ENCODE peak calls at places on chromosomes 5 and 9, in seven cellular contexts. One of them, this sample, is unnamed.

GRCh38 chr5:171355302-171355724 is 32.3 kb upstream of the NPM1 start:
- DNase-seq in ovary: no peak
- DNase-seq in type B pancreatic cell: no peak
- DNase-seq in transverse colon: no peak
- DNase-seq in fibroblast of mammary gland: no peak
- DNase-seq in neural crest cell: no peak
- DNase-seq in endothelial cell of umbilical vein: no peak
- DNase-seq in this sample: no peak

GRCh38 chr9:98866435-98867108 is 59.1 kb downstream of the GALNT12 start:
- DNase-seq in ovary: no peak
- DNase-seq in type B pancreatic cell: no peak
- DNase-seq in transverse colon: no peak
- DNase-seq in fibroblast of mammary gland: no peak
- DNase-seq in neural crest cell: no peak
- DNase-seq in endothelial cell of umbilical vein: no peak
- DNase-seq in this sample: no peak

GRCh38 chr5:73591102-73591695 is 25.7 kb downstream of the UTP15 start:
- DNase-seq in ovary: peak
- DNase-seq in type B pancreatic cell: no peak
- DNase-seq in transverse colon: peak
- DNase-seq in fibroblast of mammary gland: peak
- DNase-seq in neural crest cell: peak
- DNase-seq in endothelial cell of umbilical vein: peak
- DNase-seq in this sample: no peak

GRCh38 chr5:147306351-147306750 is 71.5 kb downstream of the STK32A start:
- DNase-seq in ovary: no peak
- DNase-seq in type B pancreatic cell: no peak
- DNase-seq in transverse colon: no peak
- DNase-seq in fibroblast of mammary gland: no peak
- DNase-seq in neural crest cell: no peak
- DNase-seq in endothelial cell of umbilical vein: no peak
- DNase-seq in this sample: no peak

GRCh38 chr5:168288349-168289245 is 2.8 kb upstream of the WWC1 start:
- DNase-seq in ovary: no peak
- DNase-seq in type B pancreatic cell: no peak
- DNase-seq in transverse colon: peak
- DNase-seq in fibroblast of mammary gland: no peak
- DNase-seq in neural crest cell: no peak
- DNase-seq in endothelial cell of umbilical vein: no peak
- DNase-seq in this sample: no peak

GRCh38 chr5:158876263-158876942 is 223.3 kb downstream of the EBF1 start:
- DNase-seq in ovary: no peak
- DNase-seq in type B pancreatic cell: no peak
- DNase-seq in transverse colon: no peak
- DNase-seq in fibroblast of mammary gland: no peak
- DNase-seq in neural crest cell: no peak
- DNase-seq in endothelial cell of umbilical vein: no peak
- DNase-seq in this sample: no peak

GRCh38 chr5:93277001-93277400 is 304.0 kb downstream of the NR2F1-AS1 start:
- DNase-seq in ovary: no peak
- DNase-seq in type B pancreatic cell: no peak
- DNase-seq in transverse colon: no peak
- DNase-seq in fibroblast of mammary gland: peak
- DNase-seq in neural crest cell: no peak
- DNase-seq in endothelial cell of umbilical vein: no peak
- DNase-seq in this sample: no peak

GRCh38 chr5:91307023-91307422 is 76.1 kb downstream of the ARRDC3 start:
- DNase-seq in ovary: peak
- DNase-seq in type B pancreatic cell: no peak
- DNase-seq in transverse colon: peak
- DNase-seq in fibroblast of mammary gland: peak
- DNase-seq in neural crest cell: no peak
- DNase-seq in endothelial cell of umbilical vein: no peak
- DNase-seq in this sample: no peak

GRCh38 chr9:112839331-112839730 is 51.3 kb downstream of the SLC46A2 start:
- DNase-seq in ovary: no peak
- DNase-seq in type B pancreatic cell: no peak
- DNase-seq in transverse colon: no peak
- DNase-seq in fibroblast of mammary gland: no peak
- DNase-seq in neural crest cell: no peak
- DNase-seq in endothelial cell of umbilical vein: no peak
- DNase-seq in this sample: no peak

GRCh38 chr9:134234001-134234660 is 69.8 kb upstream of the RNU6ATAC start:
- DNase-seq in ovary: peak
- DNase-seq in type B pancreatic cell: no peak
- DNase-seq in transverse colon: no peak
- DNase-seq in fibroblast of mammary gland: no peak
- DNase-seq in neural crest cell: no peak
- DNase-seq in endothelial cell of umbilical vein: no peak
- DNase-seq in this sample: no peak

GRCh38 chr9:92140754-92141143 is 25.5 kb upstream of the SPTLC1 start:
- DNase-seq in ovary: no peak
- DNase-seq in type B pancreatic cell: no peak
- DNase-seq in transverse colon: no peak
- DNase-seq in fibroblast of mammary gland: no peak
- DNase-seq in neural crest cell: no peak
- DNase-seq in endothelial cell of umbilical vein: peak
- DNase-seq in this sample: no peak

GRCh38 chr9:33728613-33729012 is 66.7 kb upstream of the PRSS3 start:
- DNase-seq in ovary: no peak
- DNase-seq in type B pancreatic cell: no peak
- DNase-seq in transverse colon: no peak
- DNase-seq in fibroblast of mammary gland: no peak
- DNase-seq in neural crest cell: no peak
- DNase-seq in endothelial cell of umbilical vein: no peak
- DNase-seq in this sample: no peak

GRCh38 chr9:14323969-14324366 is 10.0 kb upstream of the NFIB start:
- DNase-seq in ovary: no peak
- DNase-seq in type B pancreatic cell: no peak
- DNase-seq in transverse colon: no peak
- DNase-seq in fibroblast of mammary gland: no peak
- DNase-seq in neural crest cell: no peak
- DNase-seq in endothelial cell of umbilical vein: no peak
- DNase-seq in this sample: no peak

GRCh38 chr5:172104021-172104420 is 84.0 kb downstream of the STK10 start:
- DNase-seq in ovary: no peak
- DNase-seq in type B pancreatic cell: no peak
- DNase-seq in transverse colon: no peak
- DNase-seq in fibroblast of mammary gland: no peak
- DNase-seq in neural crest cell: no peak
- DNase-seq in endothelial cell of umbilical vein: no peak
- DNase-seq in this sample: peak

GRCh38 chr9:137434498-137435380 is 6.4 kb downstream of the ENTPD8 start:
- DNase-seq in ovary: no peak
- DNase-seq in type B pancreatic cell: no peak
- DNase-seq in transverse colon: no peak
- DNase-seq in fibroblast of mammary gland: no peak
- DNase-seq in neural crest cell: no peak
- DNase-seq in endothelial cell of umbilical vein: no peak
- DNase-seq in this sample: peak

DNA sequence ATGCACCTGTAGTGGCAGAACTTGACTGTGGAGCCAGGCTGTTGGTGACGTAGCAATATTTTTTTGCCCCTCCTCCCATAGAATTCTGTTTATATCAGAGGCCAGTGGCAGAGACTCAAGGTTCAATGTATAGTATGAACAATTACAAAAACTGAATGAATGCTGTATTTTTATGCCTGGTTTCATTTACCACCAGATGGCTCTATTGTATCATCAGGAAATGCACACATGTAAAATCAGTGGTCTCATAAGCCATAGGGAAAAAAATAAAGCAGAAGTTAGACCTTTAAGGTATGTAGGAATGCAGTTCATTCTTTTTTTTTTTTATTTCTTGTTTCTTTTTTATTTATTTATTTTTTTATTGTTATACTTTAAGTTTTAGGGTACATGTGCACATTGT is 43.6 kb downstream of the CCDC192 start:
- DNase-seq in ovary: no peak
- DNase-seq in type B pancreatic cell: no peak
- DNase-seq in transverse colon: no peak
- DNase-seq in fibroblast of mammary gland: peak
- DNase-seq in neural crest cell: no peak
- DNase-seq in endothelial cell of umbilical vein: peak
- DNase-seq in this sample: no peak
- TF ChIP-seq CTCF in ovary: peak
- TF ChIP-seq CTCF in type B pancreatic cell: peak
- TF ChIP-seq CTCF in transverse colon: peak
- TF ChIP-seq CTCF in fibroblast of mammary gland: peak
- TF ChIP-seq CTCF in neural crest cell: peak
- TF ChIP-seq CTCF in endothelial cell of umbilical vein: peak
- TF ChIP-seq CTCF in this sample: no peak

GRCh38 chr5:67575087-67575486 is 378.5 kb upstream of the CD180 start:
- DNase-seq in ovary: no peak
- DNase-seq in type B pancreatic cell: no peak
- DNase-seq in transverse colon: no peak
- DNase-seq in fibroblast of mammary gland: no peak
- DNase-seq in neural crest cell: no peak
- DNase-seq in endothelial cell of umbilical vein: no peak
- DNase-seq in this sample: no peak
- TF ChIP-seq CTCF in ovary: no peak
- TF ChIP-seq CTCF in type B pancreatic cell: no peak
- TF ChIP-seq CTCF in transverse colon: no peak
- TF ChIP-seq CTCF in fibroblast of mammary gland: no peak
- TF ChIP-seq CTCF in neural crest cell: no peak
- TF ChIP-seq CTCF in endothelial cell of umbilical vein: no peak
- TF ChIP-seq CTCF in this sample: no peak

GRCh38 chr5:145697251-145698016 is 137.7 kb downstream of the PRELID2 start:
- DNase-seq in ovary: no peak
- DNase-seq in type B pancreatic cell: no peak
- DNase-seq in transverse colon: peak
- DNase-seq in fibroblast of mammary gland: peak
- DNase-seq in neural crest cell: no peak
- DNase-seq in endothelial cell of umbilical vein: peak
- DNase-seq in this sample: no peak
- TF ChIP-seq CTCF in ovary: no peak
- TF ChIP-seq CTCF in type B pancreatic cell: peak
- TF ChIP-seq CTCF in transverse colon: peak
- TF ChIP-seq CTCF in fibroblast of mammary gland: peak
- TF ChIP-seq CTCF in neural crest cell: peak
- TF ChIP-seq CTCF in endothelial cell of umbilical vein: peak
- TF ChIP-seq CTCF in this sample: peak

GRCh38 chr9:32350682-32351081 is 33.8 kb upstream of the ACO1 start:
- DNase-seq in ovary: no peak
- DNase-seq in type B pancreatic cell: no peak
- DNase-seq in transverse colon: no peak
- DNase-seq in fibroblast of mammary gland: peak
- DNase-seq in neural crest cell: no peak
- DNase-seq in endothelial cell of umbilical vein: peak
- DNase-seq in this sample: no peak
- TF ChIP-seq CTCF in ovary: no peak
- TF ChIP-seq CTCF in type B pancreatic cell: peak
- TF ChIP-seq CTCF in transverse colon: no peak
- TF ChIP-seq CTCF in fibroblast of mammary gland: peak
- TF ChIP-seq CTCF in neural crest cell: peak
- TF ChIP-seq CTCF in endothelial cell of umbilical vein: no peak
- TF ChIP-seq CTCF in this sample: peak

DNA sequence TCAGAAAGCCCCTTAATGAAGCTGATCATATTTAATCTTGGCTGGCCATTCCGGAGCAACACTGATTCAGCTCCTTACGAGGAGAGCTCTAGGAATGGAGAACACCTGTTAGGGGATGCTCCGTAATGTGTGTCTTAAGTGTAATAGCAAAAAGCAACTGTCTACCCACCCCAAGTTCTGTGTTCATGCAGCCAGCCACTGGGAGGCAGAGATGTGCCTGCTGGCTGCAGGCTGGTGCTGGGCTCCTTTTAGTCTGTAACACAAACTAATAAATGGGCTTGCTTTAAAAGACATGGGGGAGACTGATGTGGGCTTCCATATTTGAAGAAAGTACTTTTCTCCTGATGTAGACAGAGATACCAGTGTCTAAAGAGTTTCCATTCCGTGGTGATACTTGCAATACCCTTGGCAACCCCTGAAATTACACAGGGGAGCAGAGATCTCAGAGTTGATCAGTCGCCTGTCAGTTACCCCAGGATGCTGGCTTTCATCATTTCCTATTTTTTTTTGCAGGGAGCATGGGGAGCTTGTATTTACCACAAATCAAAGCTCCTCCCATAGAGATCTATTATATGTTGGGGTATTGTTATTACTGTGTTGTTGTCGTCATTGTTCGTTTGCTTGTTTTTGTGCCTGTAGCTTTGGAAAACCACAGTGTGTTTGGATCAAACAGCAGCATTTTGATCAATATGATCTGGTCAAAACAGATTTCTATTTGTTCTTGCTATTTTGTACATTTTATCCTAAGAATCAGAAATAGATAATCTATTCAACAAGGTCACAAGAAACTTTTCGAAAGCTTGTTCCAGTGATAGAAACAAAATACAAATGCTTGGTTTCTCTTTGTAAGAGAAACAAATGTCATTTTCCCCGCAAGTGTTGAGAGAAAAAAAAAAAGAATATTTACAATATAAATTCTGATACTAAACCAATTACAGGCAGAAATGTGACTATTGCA is 65.8 kb downstream of the MTX3 start:
- DNase-seq in ovary: no peak
- DNase-seq in type B pancreatic cell: no peak
- DNase-seq in transverse colon: no peak
- DNase-seq in fibroblast of mammary gland: peak
- DNase-seq in neural crest cell: no peak
- DNase-seq in endothelial cell of umbilical vein: no peak
- DNase-seq in this sample: no peak
- TF ChIP-seq CTCF in ovary: no peak
- TF ChIP-seq CTCF in type B pancreatic cell: peak
- TF ChIP-seq CTCF in transverse colon: no peak
- TF ChIP-seq CTCF in fibroblast of mammary gland: peak
- TF ChIP-seq CTCF in neural crest cell: peak
- TF ChIP-seq CTCF in endothelial cell of umbilical vein: no peak
- TF ChIP-seq CTCF in this sample: no peak

GRCh38 chr5:150167908-150168307 is 1.3 kb downstream of the CDX1 start:
- DNase-seq in ovary: no peak
- DNase-seq in type B pancreatic cell: no peak
- DNase-seq in transverse colon: peak
- DNase-seq in fibroblast of mammary gland: no peak
- DNase-seq in neural crest cell: no peak
- DNase-seq in endothelial cell of umbilical vein: no peak
- DNase-seq in this sample: no peak
- TF ChIP-seq CTCF in ovary: no peak
- TF ChIP-seq CTCF in type B pancreatic cell: peak
- TF ChIP-seq CTCF in transverse colon: peak
- TF ChIP-seq CTCF in fibroblast of mammary gland: no peak
- TF ChIP-seq CTCF in neural crest cell: no peak
- TF ChIP-seq CTCF in endothelial cell of umbilical vein: no peak
- TF ChIP-seq CTCF in this sample: no peak

GRCh38 chr5:116237917-116238502 is 153.2 kb downstream of the COMMD10 start:
- DNase-seq in ovary: no peak
- DNase-seq in type B pancreatic cell: no peak
- DNase-seq in transverse colon: no peak
- DNase-seq in fibroblast of mammary gland: peak
- DNase-seq in neural crest cell: no peak
- DNase-seq in endothelial cell of umbilical vein: no peak
- DNase-seq in this sample: no peak
- TF ChIP-seq CTCF in ovary: no peak
- TF ChIP-seq CTCF in type B pancreatic cell: peak
- TF ChIP-seq CTCF in transverse colon: no peak
- TF ChIP-seq CTCF in fibroblast of mammary gland: peak
- TF ChIP-seq CTCF in neural crest cell: peak
- TF ChIP-seq CTCF in endothelial cell of umbilical vein: no peak
- TF ChIP-seq CTCF in this sample: no peak

This sample was measured in CD14-positive monocyte.